ENCODE peak calls at places on chromosomes 13 and 19, in six cellular contexts. One of them, this sample, is unnamed.

GRCh38 chr13:21039097-21039800 is 22.1 kb downstream of the LATS2 start:
- DNase-seq in Peyer's patch: no peak
- DNase-seq in adrenal gland: peak; percentile 15
- DNase-seq in BE2C: no peak
- DNase-seq in Karpas-422: no peak
- DNase-seq in IMR-90: no peak
- DNase-seq in this sample: no peak

GRCh38 chr19:58317481-58318072 is 9.2 kb upstream of the ZSCAN22 start:
- DNase-seq in Karpas-422: peak; percentile 79
- DNase-seq in Peyer's patch: peak; percentile 6
- DNase-seq in adrenal gland: no peak
- DNase-seq in IMR-90: peak; percentile 59
- DNase-seq in BE2C: no peak
- DNase-seq in this sample: no peak

GRCh38 chr19:41422456-41422855 is 4.7 kb downstream of the B3GNT8 start:
- DNase-seq in IMR-90: no peak
- DNase-seq in adrenal gland: no peak
- DNase-seq in BE2C: no peak
- DNase-seq in Karpas-422: no peak
- DNase-seq in Peyer's patch: no peak
- DNase-seq in this sample: no peak

GRCh38 chr13:113634279-113635047 is 23.5 kb downstream of the ATP4B start:
- DNase-seq in IMR-90: no peak
- DNase-seq in adrenal gland: no peak
- DNase-seq in BE2C: no peak
- DNase-seq in Karpas-422: no peak
- DNase-seq in Peyer's patch: peak; percentile 14
- DNase-seq in this sample: no peak

GRCh38 chr19:51549533-51550324 is 18.3 kb upstream of the SIGLEC6 start:
- DNase-seq in Peyer's patch: peak; percentile 1
- DNase-seq in Karpas-422: no peak
- DNase-seq in BE2C: no peak
- DNase-seq in IMR-90: no peak
- DNase-seq in adrenal gland: no peak
- DNase-seq in this sample: no peak

GRCh38 chr19:50772408-50773311 is 2.4 kb downstream of the GPR32 start:
- DNase-seq in BE2C: no peak
- DNase-seq in Peyer's patch: no peak
- DNase-seq in Karpas-422: peak; percentile 80
- DNase-seq in adrenal gland: no peak
- DNase-seq in IMR-90: peak; percentile 24
- DNase-seq in this sample: no peak

GRCh38 chr13:32530841-32531253 is 7.7 kb downstream of the N4BP2L2 start:
- DNase-seq in Peyer's patch: no peak
- DNase-seq in Karpas-422: no peak
- DNase-seq in adrenal gland: no peak
- DNase-seq in BE2C: no peak
- DNase-seq in IMR-90: peak; percentile 83
- DNase-seq in this sample: peak; percentile 69

GRCh38 chr13:52644108-52644507 is 1.9 kb downstream of the HNRNPA1L2 start:
- DNase-seq in Peyer's patch: no peak
- DNase-seq in BE2C: no peak
- DNase-seq in IMR-90: peak; percentile 54
- DNase-seq in Karpas-422: no peak
- DNase-seq in adrenal gland: no peak
- DNase-seq in this sample: no peak

GRCh38 chr19:42178791-42179500 is 38.5 kb downstream of the DEDD2 start:
- DNase-seq in Karpas-422: peak; percentile 68
- DNase-seq in Peyer's patch: no peak
- DNase-seq in adrenal gland: no peak
- DNase-seq in BE2C: peak; percentile 58
- DNase-seq in IMR-90: no peak
- DNase-seq in this sample: no peak

GRCh38 chr13:37187611-37188010 is 82.1 kb upstream of the CSNK1A1L start:
- DNase-seq in adrenal gland: no peak
- DNase-seq in Karpas-422: no peak
- DNase-seq in IMR-90: no peak
- DNase-seq in BE2C: no peak
- DNase-seq in Peyer's patch: no peak
- DNase-seq in this sample: no peak

GRCh38 chr13:98487016-98487415 is 89.9 kb downstream of the STK24 start:
- DNase-seq in IMR-90: peak; percentile 53
- DNase-seq in Karpas-422: no peak
- DNase-seq in BE2C: no peak
- DNase-seq in Peyer's patch: no peak
- DNase-seq in adrenal gland: no peak
- DNase-seq in this sample: no peak

GRCh38 chr19:42023121-42023942 is 29.3 kb upstream of the ATP1A3 start:
- DNase-seq in Peyer's patch: no peak
- DNase-seq in BE2C: peak; percentile 69
- DNase-seq in Karpas-422: peak; percentile 86
- DNase-seq in IMR-90: peak; percentile 8
- DNase-seq in adrenal gland: no peak
- DNase-seq in this sample: peak; percentile 9

GRCh38 chr13:67094952-67095351 is 135.2 kb downstream of the PCDH9 start:
- DNase-seq in adrenal gland: no peak
- DNase-seq in Peyer's patch: no peak
- DNase-seq in IMR-90: peak; percentile 12
- DNase-seq in Karpas-422: no peak
- DNase-seq in BE2C: no peak
- DNase-seq in this sample: no peak

GRCh38 chr13:110616103-110617101 is 1.1 kb downstream of the NAXD start:
- DNase-seq in Peyer's patch: peak; percentile 71
- DNase-seq in adrenal gland: peak; percentile 64
- DNase-seq in IMR-90: peak; percentile 72
- DNase-seq in BE2C: no peak
- DNase-seq in Karpas-422: peak; percentile 66
- DNase-seq in this sample: peak; percentile 53

GRCh38 chr13:21465710-21466160 is 6.6 kb upstream of the ZDHHC20 start:
- DNase-seq in Karpas-422: no peak
- DNase-seq in BE2C: no peak
- DNase-seq in adrenal gland: no peak
- DNase-seq in IMR-90: no peak
- DNase-seq in Peyer's patch: no peak
- DNase-seq in this sample: no peak

GRCh38 chr13:106373989-106374572 is 161.4 kb downstream of the EFNB2 start:
- DNase-seq in adrenal gland: no peak
- DNase-seq in IMR-90: peak; percentile 73
- DNase-seq in Peyer's patch: no peak
- DNase-seq in Karpas-422: no peak
- DNase-seq in BE2C: no peak
- DNase-seq in this sample: no peak

GRCh38 chr19:11480081-11480926 is 542 bp downstream of the ELAVL3 start:
- DNase-seq in Karpas-422: no peak
- DNase-seq in adrenal gland: no peak
- DNase-seq in BE2C: peak; percentile 67
- DNase-seq in Peyer's patch: no peak
- DNase-seq in IMR-90: no peak
- DNase-seq in this sample: no peak

GRCh38 chr13:106155411-106155810 is 380.1 kb downstream of the EFNB2 start:
- DNase-seq in BE2C: no peak
- DNase-seq in Peyer's patch: no peak
- DNase-seq in adrenal gland: no peak
- DNase-seq in IMR-90: peak; percentile 79
- DNase-seq in Karpas-422: no peak
- DNase-seq in this sample: no peak

GRCh38 chr19:10740798-10741197 is 22.9 kb downstream of the DNM2 start:
- DNase-seq in IMR-90: no peak
- DNase-seq in Peyer's patch: no peak
- DNase-seq in BE2C: no peak
- DNase-seq in Karpas-422: no peak
- DNase-seq in adrenal gland: no peak
- DNase-seq in this sample: peak; percentile 90

GRCh38 chr19:516884-517424 is 9.7 kb downstream of the TPGS1 start:
- DNase-seq in Karpas-422: no peak
- DNase-seq in IMR-90: no peak
- DNase-seq in Peyer's patch: no peak
- DNase-seq in adrenal gland: no peak
- DNase-seq in BE2C: no peak
- DNase-seq in this sample: no peak

GRCh38 chr19:38009650-38010229 is 102.7 kb downstream of the SIPA1L3 start:
- DNase-seq in Peyer's patch: no peak
- DNase-seq in Karpas-422: no peak
- DNase-seq in BE2C: no peak
- DNase-seq in IMR-90: no peak
- DNase-seq in adrenal gland: no peak
- DNase-seq in this sample: no peak

GRCh38 chr13:109214393-109214792 is 572.0 kb downstream of the IRS2 start:
- DNase-seq in Karpas-422: no peak
- DNase-seq in adrenal gland: no peak
- DNase-seq in Peyer's patch: no peak
- DNase-seq in IMR-90: peak; percentile 37
- DNase-seq in BE2C: no peak
- DNase-seq in this sample: no peak

GRCh38 chr19:3398900-3399278 is 32.5 kb downstream of the NFIC start:
- DNase-seq in Peyer's patch: no peak
- DNase-seq in Karpas-422: no peak
- DNase-seq in IMR-90: no peak
- DNase-seq in BE2C: no peak
- DNase-seq in adrenal gland: no peak
- DNase-seq in this sample: no peak
- H3K4me3 ChIP-seq in Peyer's patch: no peak overlapping the region
- H3K4me3 ChIP-seq in Karpas-422: no peak overlapping the region
- H3K4me3 ChIP-seq in IMR-90: no peak overlapping the region
- H3K4me3 ChIP-seq in BE2C: no peak overlapping the region
- H3K4me3 ChIP-seq in adrenal gland: no peak overlapping the region
- H3K4me3 ChIP-seq in this sample: no peak overlapping the region

DNA sequence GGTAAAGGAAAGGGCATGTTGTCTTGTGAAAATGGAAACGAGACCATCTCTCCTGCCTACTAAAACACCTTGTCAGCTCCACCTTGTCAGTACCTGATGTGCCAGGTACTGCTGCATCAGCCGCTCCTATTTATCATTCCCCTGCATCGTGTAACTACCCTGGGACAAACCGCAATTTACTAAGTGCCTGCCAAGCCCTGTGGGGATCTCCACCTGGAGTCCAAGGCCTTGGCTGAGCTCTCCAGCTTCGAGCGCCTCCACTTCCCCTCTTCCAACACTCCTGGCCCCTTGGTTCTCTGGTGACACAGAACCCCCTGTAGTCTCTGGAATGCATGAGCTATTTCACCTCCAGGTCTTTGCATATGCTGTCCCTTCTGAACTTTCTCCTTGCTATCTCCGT is 25.9 kb upstream of the CCNP start:
- DNase-seq in Peyer's patch: no peak
- DNase-seq in IMR-90: no peak
- DNase-seq in adrenal gland: no peak
- DNase-seq in BE2C: no peak
- DNase-seq in Karpas-422: no peak
- DNase-seq in this sample: no peak
- H3K4me1 ChIP-seq in Peyer's patch: no peaks in the 10 kb centered on the region
- H3K4me1 ChIP-seq in IMR-90: no peaks in the 10 kb centered on the region
- H3K4me1 ChIP-seq in adrenal gland: peaks cover 24% of the 10 kb centered on the region
- H3K4me1 ChIP-seq in BE2C: no peaks in the 10 kb centered on the region
- H3K4me1 ChIP-seq in Karpas-422: peaks cover 1% of the 10 kb centered on the region
- H3K4me1 ChIP-seq in this sample: no peaks in the 10 kb centered on the region

GRCh38 chr19:47275866-47276461 is 1.3 kb downstream of the INAFM1 start:
- DNase-seq in Karpas-422: no peak
- DNase-seq in adrenal gland: peak; percentile 84
- DNase-seq in Peyer's patch: no peak
- DNase-seq in IMR-90: peak; percentile 57
- DNase-seq in BE2C: peak; percentile 35
- DNase-seq in this sample: no peak
- H3K4me3 ChIP-seq in Karpas-422: peak overlapping the region; percentile 80
- H3K4me3 ChIP-seq in adrenal gland: no peak overlapping the region
- H3K4me3 ChIP-seq in Peyer's patch: no peak overlapping the region
- H3K4me3 ChIP-seq in IMR-90: no peak overlapping the region
- H3K4me3 ChIP-seq in BE2C: peak overlapping the region; percentile 51
- H3K4me3 ChIP-seq in this sample: no peak overlapping the region

GRCh38 chr19:34189917-34190425 is 17.7 kb downstream of the LSM14A start:
- DNase-seq in BE2C: no peak
- DNase-seq in Peyer's patch: no peak
- DNase-seq in IMR-90: no peak
- DNase-seq in adrenal gland: no peak
- DNase-seq in Karpas-422: no peak
- DNase-seq in this sample: no peak
- H3K4me1 ChIP-seq in BE2C: peaks cover 5% of the 10 kb centered on the region
- H3K4me1 ChIP-seq in Peyer's patch: peaks cover 4% of the 10 kb centered on the region
- H3K4me1 ChIP-seq in IMR-90: peaks cover 13% of the 10 kb centered on the region
- H3K4me1 ChIP-seq in adrenal gland: peaks cover 60% of the 10 kb centered on the region
- H3K4me1 ChIP-seq in Karpas-422: peaks cover 93% of the 10 kb centered on the region
- H3K4me1 ChIP-seq in this sample: no peaks in the 10 kb centered on the region

DNA sequence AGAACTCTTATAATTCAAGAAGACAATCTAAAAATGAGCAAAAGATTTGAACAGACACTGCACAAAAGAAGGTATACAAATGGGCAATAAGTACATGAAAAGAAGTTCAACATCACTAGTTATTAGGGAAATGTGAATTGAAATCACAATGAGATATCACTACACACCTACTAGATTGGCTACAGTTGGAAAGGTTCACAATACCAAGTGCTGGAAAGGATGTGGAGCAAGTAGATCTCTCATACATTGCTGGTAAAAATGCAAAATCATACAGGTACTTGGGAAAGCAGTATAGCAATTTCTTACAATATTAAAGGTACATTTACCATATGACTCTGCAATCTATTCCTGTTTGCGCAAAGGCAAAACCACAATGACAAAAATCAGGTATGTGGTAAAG is 145.7 kb downstream of the LHFPL6 start:
- DNase-seq in Karpas-422: no peak
- DNase-seq in adrenal gland: no peak
- DNase-seq in BE2C: no peak
- DNase-seq in IMR-90: no peak
- DNase-seq in Peyer's patch: no peak
- DNase-seq in this sample: no peak
- H3K4me3 ChIP-seq in Karpas-422: no peak overlapping the region
- H3K4me3 ChIP-seq in adrenal gland: no peak overlapping the region
- H3K4me3 ChIP-seq in BE2C: no peak overlapping the region
- H3K4me3 ChIP-seq in IMR-90: no peak overlapping the region
- H3K4me3 ChIP-seq in Peyer's patch: no peak overlapping the region
- H3K4me3 ChIP-seq in this sample: no peak overlapping the region

DNA sequence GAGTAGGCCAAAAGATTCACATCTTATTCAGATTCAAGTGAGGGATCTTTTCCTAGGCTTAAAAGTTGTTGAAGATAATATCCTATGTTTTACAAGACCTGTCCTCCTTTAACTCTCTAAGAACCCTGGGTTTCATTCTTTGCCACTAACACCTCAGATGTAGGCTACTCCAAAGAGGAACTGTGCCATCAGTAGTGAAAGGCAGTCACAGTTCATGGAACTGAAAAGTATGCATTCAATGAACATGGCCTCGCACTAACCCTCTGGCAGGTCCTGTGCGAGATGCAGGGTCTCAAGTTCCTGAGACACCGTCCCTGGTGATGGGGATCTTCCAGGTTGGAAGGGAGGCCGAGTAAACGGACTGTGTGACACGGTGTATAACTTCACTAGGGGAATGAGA is 4.3 kb downstream of the LGALS14 start:
- DNase-seq in IMR-90: no peak
- DNase-seq in Peyer's patch: no peak
- DNase-seq in BE2C: no peak
- DNase-seq in adrenal gland: no peak
- DNase-seq in Karpas-422: peak; percentile 41
- DNase-seq in this sample: no peak
- H3K4me1 ChIP-seq in IMR-90: no peaks in the 10 kb centered on the region
- H3K4me1 ChIP-seq in Peyer's patch: no peaks in the 10 kb centered on the region
- H3K4me1 ChIP-seq in BE2C: no peaks in the 10 kb centered on the region
- H3K4me1 ChIP-seq in adrenal gland: no peaks in the 10 kb centered on the region
- H3K4me1 ChIP-seq in Karpas-422: peaks cover 60% of the 10 kb centered on the region
- H3K4me1 ChIP-seq in this sample: no peaks in the 10 kb centered on the region

GRCh38 chr13:80131204-80131603 is 209.7 kb downstream of the SPRY2 start:
- DNase-seq in BE2C: peak; percentile 66
- DNase-seq in Karpas-422: no peak
- DNase-seq in Peyer's patch: peak; percentile 68
- DNase-seq in IMR-90: peak; percentile 46
- DNase-seq in adrenal gland: peak; percentile 66
- DNase-seq in this sample: peak; percentile 53
- H3K4me3 ChIP-seq in BE2C: peak overlapping the region; percentile 21
- H3K4me3 ChIP-seq in Karpas-422: no peak overlapping the region
- H3K4me3 ChIP-seq in Peyer's patch: no peak overlapping the region
- H3K4me3 ChIP-seq in IMR-90: peak overlapping the region; percentile 4
- H3K4me3 ChIP-seq in adrenal gland: no peak overlapping the region
- H3K4me3 ChIP-seq in this sample: no peak overlapping the region

This sample was measured in small intestine.